ENCODE peak calls at places on chromosome 2, in four cellular contexts. Z, Y, R and B are unnamed samples.

GRCh38 chr2:26772064-26773001 is 8.2 kb downstream of the SLC35F6 start:
- DNase-seq in Z (peak), Y (peak), R (no peak), B (peak)

GRCh38 chr2:102282646-102283045 is 28.7 kb upstream of the IL1RL1 start:
- DNase-seq in Z (no peak), Y (no peak), R (no peak), B (no peak)

GRCh38 chr2:100615471-100615870 is 52.7 kb downstream of the PDCL3 start:
- DNase-seq in Z (no peak), Y (no peak), R (no peak), B (no peak)

GRCh38 chr2:121650554-121650930 is 1.3 kb upstream of the CLASP1 start:
- DNase-seq in Z (no peak), Y (peak), R (no peak), B (no peak)

GRCh38 chr2:9778012-9778411 is 65.3 kb upstream of the TAF1B start:
- DNase-seq in Z (no peak), Y (peak), R (no peak), B (no peak)

GRCh38 chr2:172102159-172102857 is 392 bp downstream of the DLX2 start:
- DNase-seq in Z (peak), Y (no peak), R (no peak), B (no peak)

GRCh38 chr2:10031886-10032745 is 11.2 kb upstream of the KLF11 start:
- DNase-seq in Z (no peak), Y (no peak), R (no peak), B (no peak)

GRCh38 chr2:206274434-206275273 is at the start of gene ZDBF2:
- DNase-seq in Z (peak), Y (peak), R (peak), B (no peak)

GRCh38 chr2:71682341-71682740 is 229.0 kb downstream of the DYSF start:
- DNase-seq in Z (peak), Y (no peak), R (no peak), B (no peak)

GRCh38 chr2:239246723-239247122 is 154.1 kb downstream of the HDAC4 start:
- DNase-seq in Z (no peak), Y (no peak), R (no peak), B (no peak)

GRCh38 chr2:218265626-218266025 is 4.3 kb downstream of the AAMP start:
- DNase-seq in Z (peak), Y (no peak), R (no peak), B (no peak)

GRCh38 chr2:29481313-29481712 is 366.1 kb downstream of the CLIP4 start:
- DNase-seq in Z (no peak), Y (no peak), R (no peak), B (no peak)

GRCh38 chr2:174597347-174598047 is at the start of gene WIPF1:
- DNase-seq in Z (no peak), Y (peak), R (no peak), B (no peak)

GRCh38 chr2:134762508-134762907 is 43.7 kb upstream of the TMEM163 start:
- DNase-seq in Z (no peak), Y (no peak), R (no peak), B (no peak)

GRCh38 chr2:9001229-9001628 is 2.3 kb downstream of the MBOAT2 start:
- DNase-seq in Z (no peak), Y (peak), R (no peak), B (no peak)

GRCh38 chr2:68171684-68172083 is 14.0 kb downstream of the PNO1 start:
- DNase-seq in Z (no peak), Y (no peak), R (no peak), B (no peak)

GRCh38 chr2:130832296-130832940 is 4.3 kb upstream of the ARHGEF4 start:
- DNase-seq in Z (no peak), Y (no peak), R (no peak), B (no peak)

GRCh38 chr2:201807452-201807980 is 1.2 kb downstream of the CDK15 start:
- DNase-seq in Z (peak), Y (peak), R (no peak), B (no peak)

GRCh38 chr2:184696644-184697043 is 98.3 kb downstream of the ZNF804A start:
- DNase-seq in Z (no peak), Y (no peak), R (no peak), B (no peak)

GRCh38 chr2:236178921-236179652 is 10.9 kb upstream of the GBX2 start:
- DNase-seq in Z (peak), Y (peak), R (no peak), B (no peak)